ENCODE peak calls at places on chromosomes 5 and 9, in five cellular contexts. F is CD4-positive, CD25-positive, alpha-beta regulatory T cell; Q is AG10803; A is HCT116; Z is adipocyte. K is an unnamed sample.

GRCh38 chr9:38689678-38690077 is 30.3 kb downstream of the FAM240B start:
- DNase-seq in F (no peak), Q (peak), A (no peak), Z (peak), K (peak)

GRCh38 chr9:4333787-4334186 is 33.9 kb upstream of the GLIS3 start:
- DNase-seq in F (no peak), Q (no peak), A (no peak), Z (no peak), K (no peak)

GRCh38 chr5:108141676-108142075 is 240.2 kb downstream of the FBXL17 start:
- DNase-seq in F (no peak), Q (no peak), A (no peak), Z (no peak), K (peak)

GRCh38 chr9:133558191-133559126 is 24.0 kb downstream of the ADAMTSL2 start:
- DNase-seq in F (no peak), Q (peak), A (peak), Z (peak), K (peak)

GRCh38 chr5:171555160-171555559 is 135.7 kb downstream of the FGF18 start:
- DNase-seq in F (no peak), Q (no peak), A (no peak), Z (no peak), K (no peak)

GRCh38 chr5:458547-459353 is 15.8 kb downstream of the EXOC3 start:
- DNase-seq in F (no peak), Q (peak), A (no peak), Z (peak), K (peak)

GRCh38 chr5:30930736-30931135 is 262.8 kb upstream of the CDH6 start:
- DNase-seq in F (no peak), Q (no peak), A (no peak), Z (peak), K (peak)

GRCh38 chr5:173394701-173395100 is 66.5 kb upstream of the STC2 start:
- DNase-seq in F (no peak), Q (peak), A (no peak), Z (no peak), K (no peak)

GRCh38 chr5:15889001-15889400 is 290.6 kb downstream of the MARCHF11 start:
- DNase-seq in F (no peak), Q (no peak), A (no peak), Z (no peak), K (no peak)

GRCh38 chr9:77916410-77916819 is 115.2 kb downstream of the GNAQ start:
- DNase-seq in F (no peak), Q (no peak), A (no peak), Z (no peak), K (no peak)

GRCh38 chr9:89508951-89509607 is 11.2 kb upstream of the SEMA4D start:
- DNase-seq in F (no peak), Q (no peak), A (no peak), Z (no peak), K (no peak)

GRCh38 chr5:54883374-54884194 is 101.8 kb downstream of the ESM1 start:
- DNase-seq in F (no peak), Q (peak), A (no peak), Z (peak), K (peak)

GRCh38 chr5:95712347-95712958 is 18.7 kb upstream of the RHOBTB3 start:
- DNase-seq in F (no peak), Q (peak), A (peak), Z (peak), K (peak)

GRCh38 chr9:79492092-79492995 is 79.4 kb upstream of the TLE4 start:
- DNase-seq in F (no peak), Q (no peak), A (no peak), Z (no peak), K (no peak)

GRCh38 chr5:88870280-88870679 is 12.7 kb downstream of the MEF2C start:
- DNase-seq in F (no peak), Q (no peak), A (no peak), Z (no peak), K (no peak)

GRCh38 chr5:360277-361027 is 38.9 kb downstream of the AHRR start:
- DNase-seq in F (no peak), Q (no peak), A (no peak), Z (no peak), K (no peak)

GRCh38 chr5:178793156-178793555 is 62.7 kb upstream of the ZNF354A start:
- DNase-seq in F (no peak), Q (no peak), A (peak), Z (no peak), K (no peak)

GRCh38 chr5:17203329-17204132 is 13.9 kb upstream of the BASP1 start:
- DNase-seq in F (no peak), Q (peak), A (peak), Z (peak), K (peak)

GRCh38 chr9:8859416-8859815 is 1059.8 kb upstream of the DMAC1 start:
- DNase-seq in F (no peak), Q (no peak), A (no peak), Z (no peak), K (no peak)

GRCh38 chr5:143302344-143302743 is 101.1 kb downstream of the NR3C1 start:
- DNase-seq in F (no peak), Q (peak), A (no peak), Z (peak), K (peak)

GRCh38 chr9:104915049-104915448 is 12.9 kb downstream of the ABCA1 start:
- DNase-seq in F (no peak), Q (no peak), A (no peak), Z (no peak), K (no peak)

GRCh38 chr5:1878050-1878849 is 4.5 kb downstream of the IRX4 start:
- DNase-seq in F (no peak), Q (no peak), A (no peak), Z (no peak), K (no peak)

GRCh38 chr9:755454-756381 is 85.8 kb upstream of the DMRT1 start:
- DNase-seq in F (no peak), Q (peak), A (peak), Z (peak), K (peak)

GRCh38 chr9:82129708-82130107 is 141.1 kb downstream of the SPATA31D1 start:
- DNase-seq in F (no peak), Q (no peak), A (no peak), Z (peak), K (no peak)

GRCh38 chr5:133230823-133231578 is 179.2 kb downstream of the HSPA4 start:
- DNase-seq in F (no peak), Q (no peak), A (no peak), Z (no peak), K (no peak)

GRCh38 chr9:6827370-6827949 is 69.7 kb downstream of the KDM4C start:
- DNase-seq in F (peak), Q (peak), A (peak), Z (peak), K (peak)

GRCh38 chr5:97534166-97534565 is 351.1 kb upstream of the RIOK2 start:
- DNase-seq in F (no peak), Q (peak), A (peak), Z (peak), K (peak)

GRCh38 chr5:10699987-10700386 is 61.0 kb downstream of the DAP start:
- DNase-seq in F (no peak), Q (no peak), A (no peak), Z (no peak), K (no peak)

GRCh38 chr5:158212915-158213314 is 354.0 kb upstream of the CLINT1 start:
- DNase-seq in F (no peak), Q (no peak), A (peak), Z (peak), K (peak)

GRCh38 chr5:125295405-125295872 is 549.0 kb upstream of the ZNF608 start:
- DNase-seq in F (no peak), Q (peak), A (no peak), Z (peak), K (peak)

GRCh38 chr5:68653471-68653870 is 437.9 kb downstream of the PIK3R1 start:
- DNase-seq in F (no peak), Q (no peak), A (no peak), Z (no peak), K (no peak)

GRCh38 chr9:113998529-113999255 is 79.4 kb downstream of the AMBP start:
- DNase-seq in F (no peak), Q (no peak), A (no peak), Z (peak), K (peak)

GRCh38 chr5:78496373-78496772 is 136.0 kb downstream of the SCAMP1 start:
- DNase-seq in F (no peak), Q (peak), A (no peak), Z (peak), K (peak)

GRCh38 chr5:59786271-59786805 is 107.2 kb downstream of the PDE4D start:
- DNase-seq in F (no peak), Q (peak), A (no peak), Z (peak), K (peak)

GRCh38 chr9:88481933-88482332 is 53.0 kb upstream of the NXNL2 start:
- DNase-seq in F (no peak), Q (no peak), A (no peak), Z (no peak), K (no peak)

GRCh38 chr9:69171049-69171448 is 3.0 kb upstream of the TJP2 start:
- DNase-seq in F (no peak), Q (no peak), A (no peak), Z (no peak), K (peak)

GRCh38 chr5:96902876-96903275 is 26.6 kb downstream of the ERAP2 start:
- DNase-seq in F (no peak), Q (no peak), A (no peak), Z (no peak), K (no peak)

GRCh38 chr5:117463836-117464235 is 889.2 kb upstream of the SEMA6A start:
- DNase-seq in F (no peak), Q (no peak), A (no peak), Z (peak), K (no peak)

GRCh38 chr9:71096431-71097108 is 24.9 kb downstream of the TRPM3 start:
- DNase-seq in F (no peak), Q (no peak), A (no peak), Z (no peak), K (no peak)

DNA sequence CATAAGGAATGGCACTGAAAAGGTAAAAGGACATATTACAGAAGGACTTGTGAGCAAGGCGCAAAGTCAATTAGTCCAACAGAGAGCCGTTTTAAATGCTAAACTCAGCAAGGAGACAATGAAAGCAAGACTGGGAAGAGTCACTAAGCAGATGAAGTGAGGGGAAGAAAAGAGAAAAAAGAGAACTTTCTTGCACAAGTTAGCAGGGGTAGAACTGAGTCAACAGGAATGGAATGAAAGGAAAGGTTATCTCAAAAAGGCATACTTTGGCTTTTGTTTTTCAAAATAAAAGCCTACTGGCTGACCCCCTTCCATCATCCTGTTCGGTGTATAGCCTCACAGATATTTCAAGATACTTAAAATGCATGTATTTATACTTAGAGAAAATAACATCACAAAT is 75.0 kb downstream of the NR6A1 start:
- DNase-seq in F (no peak), Q (peak), A (no peak), Z (peak), K (peak)
- H3K4me3 ChIP-seq in F (no peak), Q (no peak), A (no peak), Z (no peak), K (no peak)

DNA sequence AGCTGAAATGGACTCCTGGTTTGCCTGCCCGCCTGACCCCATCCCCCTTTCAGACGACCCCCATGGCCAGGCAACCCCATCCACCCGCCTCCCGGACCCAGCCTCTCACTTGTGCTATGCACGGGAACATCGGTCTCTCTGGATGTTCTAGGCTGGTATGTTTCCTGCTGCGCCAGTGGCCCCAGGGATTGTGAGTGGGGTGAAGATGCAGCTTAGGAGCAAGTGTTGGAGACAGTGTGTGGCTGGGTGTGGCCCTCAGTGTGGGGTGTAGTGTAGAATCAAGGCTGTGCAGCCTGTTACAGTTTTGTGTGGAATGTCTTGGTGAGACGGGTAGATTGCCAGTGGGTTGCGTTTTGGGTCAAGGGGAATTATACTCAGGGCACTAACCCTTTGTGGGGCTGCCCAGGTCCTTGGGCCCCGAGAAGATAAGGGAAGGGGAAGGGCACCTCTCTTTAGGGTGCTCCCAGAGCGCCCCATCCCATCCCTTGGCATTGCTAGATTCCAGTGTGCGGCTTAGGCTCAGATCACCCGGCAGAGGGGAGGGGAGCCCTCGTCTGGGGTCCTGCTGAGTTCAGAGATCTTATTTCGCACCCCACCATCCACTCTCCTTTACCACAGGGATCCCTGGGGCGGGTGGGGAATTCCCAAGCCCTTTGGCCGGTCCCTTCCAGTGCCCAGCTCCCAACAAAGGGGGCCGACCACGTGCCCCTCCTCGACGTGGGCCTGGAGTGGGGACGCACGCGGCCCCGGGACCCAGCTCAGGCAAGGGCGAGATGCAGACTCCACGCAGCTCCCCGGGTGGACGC is 4.6 kb downstream of the IER5L start:
- DNase-seq in F (no peak), Q (peak), A (no peak), Z (peak), K (peak)
- H3K4me3 ChIP-seq in F (no peak), Q (peak), A (peak), Z (peak), K (peak)

GRCh38 chr9:130837002-130837511 is 2.0 kb downstream of the ABL1 start:
- DNase-seq in F (no peak), Q (peak), A (no peak), Z (peak), K (peak)
- H3K4me3 ChIP-seq in F (no peak), Q (peak), A (no peak), Z (peak), K (peak)

GRCh38 chr5:141399555-141400258 is 2.0 kb downstream of the PCDHGB5 start:
- DNase-seq in F (no peak), Q (no peak), A (no peak), Z (no peak), K (no peak)

GRCh38 chr5:141398608-141399007 is 861 bp downstream of the PCDHGB5 start:
- DNase-seq in F (no peak), Q (no peak), A (no peak), Z (no peak), K (no peak)

GRCh38 chr5:141403387-141403786 is 809 bp downstream of the PCDHGA9 start:
- DNase-seq in F (no peak), Q (no peak), A (no peak), Z (no peak), K (no peak)

GRCh38 chr5:141402553-141403328 is at the start of gene PCDHGA9:
- DNase-seq in F (no peak), Q (peak), A (peak), Z (peak), K (peak)
- H3K4me3 ChIP-seq in F (no peak), Q (peak), A (no peak), Z (peak), K (peak)

DNA sequence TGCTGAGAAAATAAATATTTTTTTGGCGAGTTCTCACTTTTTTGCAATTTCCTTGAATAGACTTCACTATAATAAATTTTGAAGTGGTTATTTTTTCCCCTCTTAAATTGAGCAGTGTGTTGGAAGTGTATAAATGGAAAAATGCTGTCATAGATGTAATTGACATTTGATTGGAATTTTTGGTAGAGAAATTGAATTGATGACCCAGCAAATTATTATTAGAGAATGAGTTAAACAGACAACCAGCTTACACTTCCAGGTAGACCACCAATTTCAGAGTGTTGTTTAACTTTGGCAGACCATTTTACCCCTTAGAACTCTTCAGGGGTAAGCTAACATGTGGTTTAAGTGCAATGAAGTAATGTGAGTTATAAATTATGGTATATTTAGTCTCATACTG is 1.9 kb downstream of the FAF2 start:
- DNase-seq in F (no peak), Q (no peak), A (no peak), Z (no peak), K (no peak)
- H3K4me3 ChIP-seq in F (peak), Q (peak), A (no peak), Z (peak), K (no peak)

DNA sequence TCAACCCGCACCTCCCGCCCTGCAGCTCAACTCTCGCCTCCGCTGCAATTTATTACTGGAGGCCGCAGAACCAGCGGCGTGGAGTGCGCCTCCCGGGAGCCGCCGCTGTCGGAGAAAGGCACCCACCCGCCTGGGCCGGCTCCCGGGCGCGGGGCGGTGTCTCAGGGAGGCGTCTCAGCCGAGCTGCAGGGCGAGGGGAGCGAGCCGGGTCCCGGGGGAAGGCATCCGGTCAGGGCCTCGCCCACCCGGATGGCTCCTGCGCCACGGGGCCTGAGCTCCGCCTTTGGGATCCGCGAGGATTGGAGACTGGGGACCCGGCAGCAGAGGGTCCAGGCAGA is 32.9 kb downstream of the TSPAN17 start:
- DNase-seq in F (no peak), Q (no peak), A (no peak), Z (no peak), K (no peak)
- H3K4me3 ChIP-seq in F (no peak), Q (no peak), A (no peak), Z (no peak), K (peak)

GRCh38 chr5:73330613-73331012 is 118.0 kb downstream of the FOXD1 start:
- DNase-seq in F (no peak), Q (no peak), A (no peak), Z (no peak), K (no peak)
- H3K4me3 ChIP-seq in F (no peak), Q (no peak), A (no peak), Z (no peak), K (no peak)

GRCh38 chr9:130837644-130838043 is 2.6 kb downstream of the ABL1 start:
- DNase-seq in F (no peak), Q (no peak), A (no peak), Z (no peak), K (no peak)
- H3K4me3 ChIP-seq in F (no peak), Q (peak), A (no peak), Z (peak), K (peak)

DNA sequence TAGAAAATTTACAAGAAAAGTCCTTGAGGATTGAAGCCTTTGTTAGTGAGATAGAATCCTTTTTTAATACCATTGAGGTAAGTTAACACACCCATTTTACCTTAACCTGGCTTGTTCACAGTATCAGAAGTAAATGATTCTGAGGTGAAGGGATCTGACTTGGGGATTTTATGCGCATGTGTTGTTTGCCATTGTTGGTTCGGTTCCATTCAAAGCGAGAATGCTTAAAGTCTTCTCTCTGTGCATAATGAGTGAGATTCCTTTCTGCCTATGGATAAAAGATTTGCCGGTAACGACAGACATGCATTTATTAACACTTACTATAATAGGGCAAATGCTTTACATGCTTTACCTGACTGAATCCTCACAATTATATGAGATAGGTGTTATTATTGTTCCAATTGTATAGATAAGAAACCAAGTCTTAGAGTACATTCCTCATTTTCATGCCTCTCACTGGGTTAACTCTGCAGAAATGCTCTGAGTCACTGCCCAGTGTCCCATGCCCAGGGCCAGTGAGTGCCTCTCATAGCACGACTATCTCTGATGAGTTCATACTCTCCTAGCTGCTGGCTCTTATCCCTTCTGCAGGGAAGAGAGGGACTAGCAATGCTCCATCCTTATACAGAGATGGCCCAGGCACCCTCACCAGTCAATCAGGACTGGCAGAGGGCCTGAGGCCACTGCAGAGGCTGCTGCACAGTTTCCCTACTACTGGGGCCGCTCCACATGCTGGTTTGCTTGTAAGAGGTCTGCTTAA is 54.4 kb downstream of the CMYA5 start:
- DNase-seq in F (no peak), Q (peak), A (no peak), Z (peak), K (no peak)
- H3K4me3 ChIP-seq in F (no peak), Q (no peak), A (no peak), Z (no peak), K (no peak)

K was measured in choroid plexus epithelial cell.